ENCODE peak calls at places on chromosome 2, in four cellular contexts. I, A, X and P are unnamed samples.

GRCh38 chr2:233006648-233007047 is 6.4 kb downstream of the NGEF start:
- DNase-seq in I (no peak), A (no peak), X (no peak), P (peak; percentile 20)

GRCh38 chr2:217465136-217465535 is 537.7 kb downstream of the TNS1 start:
- DNase-seq in I (no peak), A (no peak), X (no peak), P (no peak)

GRCh38 chr2:219331560-219332213 is 857 bp downstream of the RESP18 start:
- DNase-seq in I (no peak), A (peak; percentile 45), X (no peak), P (peak; percentile 80)

GRCh38 chr2:183371545-183371944 is 247.3 kb downstream of the NUP35 start:
- DNase-seq in I (no peak), A (no peak), X (no peak), P (no peak)

GRCh38 chr2:226902041-226902972 is 66.5 kb downstream of the RHBDD1 start:
- DNase-seq in I (no peak), A (no peak), X (no peak), P (no peak)

GRCh38 chr2:146228659-146229058 is 1616.2 kb upstream of the ACVR2A start:
- DNase-seq in I (no peak), A (no peak), X (no peak), P (no peak)

GRCh38 chr2:68831688-68832087 is 39.5 kb downstream of the BMP10 start:
- DNase-seq in I (no peak), A (no peak), X (no peak), P (no peak)

GRCh38 chr2:128808462-128809255 is 490.0 kb upstream of the HS6ST1 start:
- DNase-seq in I (peak; percentile 7), A (no peak), X (no peak), P (no peak)

GRCh38 chr2:217538719-217539118 is 464.1 kb downstream of the TNS1 start:
- DNase-seq in I (no peak), A (no peak), X (no peak), P (no peak)

GRCh38 chr2:128464456-128464855 is 145.8 kb upstream of the HS6ST1 start:
- DNase-seq in I (no peak), A (no peak), X (no peak), P (peak; percentile 18)

GRCh38 chr2:69918391-69918790 is 3.5 kb downstream of the MXD1 start:
- DNase-seq in I (no peak), A (no peak), X (no peak), P (no peak)

GRCh38 chr2:191030521-191031154 is 16.7 kb upstream of the STAT1 start:
- DNase-seq in I (peak; percentile 50), A (peak; percentile 69), X (no peak), P (no peak)

GRCh38 chr2:237482485-237482884 is 4.6 kb upstream of the MLPH start:
- DNase-seq in I (peak; percentile 59), A (no peak), X (no peak), P (peak; percentile 49)

GRCh38 chr2:99654419-99654818 is 164.6 kb upstream of the REV1 start:
- DNase-seq in I (no peak), A (no peak), X (no peak), P (no peak)

GRCh38 chr2:203656522-203657287 is 49.7 kb upstream of the CD28 start:
- DNase-seq in I (peak; percentile 81), A (no peak), X (no peak), P (no peak)

GRCh38 chr2:46045888-46046287 is 251.3 kb upstream of the EPAS1 start:
- DNase-seq in I (no peak), A (no peak), X (no peak), P (no peak)

GRCh38 chr2:212711851-212712250 is 173.2 kb upstream of the ERBB4 start:
- DNase-seq in I (no peak), A (no peak), X (no peak), P (no peak)

GRCh38 chr2:179861777-179862117 is 335 bp upstream of the ZNF385B start:
- DNase-seq in I (no peak), A (no peak), X (no peak), P (no peak)

GRCh38 chr2:127844973-127845372 is 13.0 kb downstream of the POLR2D start:
- DNase-seq in I (no peak), A (no peak), X (no peak), P (no peak)

GRCh38 chr2:217666338-217666737 is 336.5 kb downstream of the TNS1 start:
- DNase-seq in I (no peak), A (no peak), X (no peak), P (no peak)

GRCh38 chr2:111169268-111169667 is 48.6 kb downstream of the BCL2L11 start:
- DNase-seq in I (no peak), A (no peak), X (no peak), P (no peak)

GRCh38 chr2:241902357-241902991 is 32.9 kb downstream of the RTP5 start:
- DNase-seq in I (no peak), A (no peak), X (no peak), P (peak; percentile 64)

GRCh38 chr2:42214669-42215068 is 45.5 kb downstream of the EML4 start:
- DNase-seq in I (no peak), A (no peak), X (no peak), P (no peak)

GRCh38 chr2:83106853-83107252 is 1352.2 kb downstream of the SUCLG1 start:
- DNase-seq in I (no peak), A (no peak), X (no peak), P (no peak)

GRCh38 chr2:7986431-7986830 is 695.4 kb upstream of the ID2 start:
- DNase-seq in I (no peak), A (no peak), X (no peak), P (no peak)

GRCh38 chr2:40658917-40659316 is 207.0 kb upstream of the SLC8A1 start:
- DNase-seq in I (peak; percentile 16), A (no peak), X (peak; percentile 3), P (no peak)